ENCODE peak calls at places on chromosomes 6 and 20, in ten cellular contexts. J is stimulated activated CD8-positive, alpha-beta memory T cell treated with anti-CD3 and anti-CD28 coated beads, Interleukin-7, amount 100 ng/mL, for 1 hour; U is effector memory CD4-positive, alpha-beta T cell; D is GM12891; T is upper lobe of right lung; A is fibroblast of lung; G is EL; R is CD8-positive, alpha-beta memory T cell; P is fibroblast of mammary gland; L is NCI-H187. N is an unnamed sample.
A peak's percentile ranks its signal among the peaks of the same experiment; 100 is the strongest.

GRCh38 chr20:23119456-23120216 is 33.5 kb upstream of the CD93 start:
- DNase-seq in J (no peak), U (no peak), D (no peak), T (peak; percentile 43), A (no peak), G (no peak), R (no peak), P (no peak), L (no peak), N (peak; percentile 39)

GRCh38 chr6:33632603-33633039 is 11.5 kb downstream of the ITPR3 start:
- DNase-seq in J (no peak), U (peak; percentile 31), D (peak; percentile 61), T (no peak), A (no peak), G (peak; percentile 49), R (peak; percentile 49), P (peak; percentile 45), L (no peak), N (peak; percentile 96)

GRCh38 chr20:32072168-32072721 is 20.2 kb downstream of the HCK start:
- DNase-seq in J (no peak), U (no peak), D (no peak), T (no peak), A (no peak), G (peak; percentile 19), R (no peak), P (no peak), L (no peak), N (no peak)

GRCh38 chr6:5175195-5175594 is 85.6 kb downstream of the LYRM4 start:
- DNase-seq in J (no peak), U (no peak), D (no peak), T (no peak), A (no peak), G (no peak), R (no peak), P (peak; percentile 10), L (no peak), N (no peak)

GRCh38 chr20:39822667-39823066 is 860.5 kb downstream of the DHX35 start:
- DNase-seq in J (no peak), U (no peak), D (no peak), T (no peak), A (peak; percentile 19), G (peak; percentile 59), R (no peak), P (peak; percentile 72), L (no peak), N (peak; percentile 55)

GRCh38 chr6:139133733-139134360 is 1.0 kb upstream of the HECA start:
- DNase-seq in J (no peak), U (no peak), D (no peak), T (no peak), A (no peak), G (no peak), R (peak; percentile 33), P (no peak), L (no peak), N (peak; percentile 44)

GRCh38 chr6:39335780-39336541 is 13.5 kb upstream of the KCNK16 start:
- DNase-seq in J (no peak), U (no peak), D (no peak), T (no peak), A (peak; percentile 2), G (peak; percentile 37), R (no peak), P (no peak), L (no peak), N (peak; percentile 84)

GRCh38 chr6:159099311-159099710 is 54.5 kb upstream of the TAGAP start:
- DNase-seq in J (no peak), U (no peak), D (no peak), T (no peak), A (no peak), G (no peak), R (no peak), P (no peak), L (no peak), N (no peak)

GRCh38 chr20:36744764-36745191 is 1.1 kb downstream of the NDRG3 start:
- DNase-seq in J (no peak), U (no peak), D (no peak), T (no peak), A (no peak), G (peak; percentile 58), R (no peak), P (peak; percentile 47), L (no peak), N (peak; percentile 95)

GRCh38 chr6:54893818-54894217 is 47.2 kb downstream of the FAM83B start:
- DNase-seq in J (no peak), U (no peak), D (no peak), T (no peak), A (no peak), G (no peak), R (no peak), P (no peak), L (no peak), N (no peak)

GRCh38 chr20:47062226-47062880 is 167.7 kb downstream of the EYA2 start:
- DNase-seq in J (no peak), U (no peak), D (no peak), T (no peak), A (no peak), G (no peak), R (no peak), P (no peak), L (no peak), N (peak; percentile 27)

GRCh38 chr6:92810913-92811312 is 608.4 kb downstream of the EPHA7 start:
- DNase-seq in J (no peak), U (no peak), D (peak; percentile 27), T (no peak), A (peak; percentile 62), G (no peak), R (no peak), P (peak; percentile 6), L (no peak), N (peak; percentile 31)

GRCh38 chr20:50848846-50849673 is 54.2 kb downstream of the BCAS4 start:
- DNase-seq in J (no peak), U (no peak), D (no peak), T (no peak), A (no peak), G (no peak), R (no peak), P (no peak), L (no peak), N (peak; percentile 84)

GRCh38 chr6:87705070-87705691 is 3.1 kb upstream of the AKIRIN2 start:
- DNase-seq in J (no peak), U (no peak), D (no peak), T (no peak), A (no peak), G (peak; percentile 38), R (no peak), P (no peak), L (no peak), N (no peak)

GRCh38 chr20:34747479-34747878 is 43.3 kb downstream of the TP53INP2 start:
- DNase-seq in J (no peak), U (no peak), D (no peak), T (no peak), A (no peak), G (no peak), R (no peak), P (no peak), L (no peak), N (no peak)

GRCh38 chr6:73121421-73121993 is 103.8 kb downstream of the KHDC1L start:
- DNase-seq in J (no peak), U (no peak), D (no peak), T (no peak), A (peak; percentile 47), G (peak; percentile 82), R (no peak), P (peak; percentile 47), L (no peak), N (no peak)

GRCh38 chr6:50815436-50816114 is 3.1 kb upstream of the TFAP2B start:
- DNase-seq in J (no peak), U (no peak), D (no peak), T (no peak), A (peak; percentile 32), G (peak; percentile 0), R (no peak), P (peak; percentile 15), L (no peak), N (no peak)

GRCh38 chr6:35585688-35586087 is 73.0 kb upstream of the TULP1 start:
- DNase-seq in J (no peak), U (no peak), D (no peak), T (no peak), A (no peak), G (no peak), R (no peak), P (no peak), L (no peak), N (no peak)

GRCh38 chr6:166151798-166152197 is 15.9 kb downstream of the TBXT start:
- DNase-seq in J (no peak), U (no peak), D (no peak), T (no peak), A (no peak), G (no peak), R (no peak), P (no peak), L (no peak), N (no peak)

GRCh38 chr6:11769244-11769643 is 9.4 kb downstream of the ADTRP start:
- DNase-seq in J (no peak), U (no peak), D (no peak), T (no peak), A (no peak), G (peak; percentile 44), R (no peak), P (peak; percentile 50), L (no peak), N (no peak)

GRCh38 chr20:43590036-43590391 is 723 bp upstream of the IFT52 start:
- DNase-seq in J (no peak), U (no peak), D (no peak), T (no peak), A (no peak), G (no peak), R (no peak), P (no peak), L (peak; percentile 53), N (no peak)

GRCh38 chr6:93721386-93722048 is 302.2 kb upstream of the EPHA7 start:
- DNase-seq in J (no peak), U (no peak), D (no peak), T (no peak), A (peak; percentile 67), G (no peak), R (no peak), P (peak; percentile 64), L (no peak), N (no peak)

GRCh38 chr6:15337584-15337981 is 91.7 kb downstream of the JARID2 start:
- DNase-seq in J (no peak), U (no peak), D (no peak), T (no peak), A (no peak), G (no peak), R (no peak), P (no peak), L (no peak), N (no peak)

GRCh38 chr20:50893620-50894019 is 37.6 kb downstream of the ADNP start:
- DNase-seq in J (no peak), U (no peak), D (no peak), T (no peak), A (no peak), G (no peak), R (no peak), P (no peak), L (no peak), N (no peak)

GRCh38 chr6:122061855-122062254 is 337.6 kb upstream of the HSF2 start:
- DNase-seq in J (no peak), U (no peak), D (no peak), T (no peak), A (no peak), G (no peak), R (no peak), P (no peak), L (no peak), N (no peak)

GRCh38 chr6:148263010-148263409 is 79.6 kb upstream of the SASH1 start:
- DNase-seq in J (no peak), U (no peak), D (no peak), T (no peak), A (no peak), G (no peak), R (no peak), P (no peak), L (no peak), N (no peak)

GRCh38 chr6:31607317-31607716 is 7.7 kb upstream of the AIF1 start:
- DNase-seq in J (no peak), U (no peak), D (no peak), T (no peak), A (no peak), G (no peak), R (no peak), P (no peak), L (no peak), N (no peak)

GRCh38 chr6:90088009-90088408 is 193.7 kb downstream of the GJA10 start:
- DNase-seq in J (no peak), U (no peak), D (no peak), T (no peak), A (peak; percentile 91), G (peak; percentile 51), R (no peak), P (peak; percentile 95), L (no peak), N (no peak)

N was measured in osteoblast.